ENCODE peak calls at places on chromosomes 16 and 17, in seven cellular contexts. One of them, this sample, is unnamed.

GRCh38 chr17:68562736-68563135 is 38.4 kb downstream of the FAM20A start:
- DNase-seq in AG04450: no peak
- DNase-seq in esophagus muscularis mucosa: no peak
- DNase-seq in choroid plexus epithelial cell: no peak
- DNase-seq in pancreas: no peak
- DNase-seq in CD14-positive monocyte: no peak
- DNase-seq in stomach: no peak
- DNase-seq in this sample: no peak

GRCh38 chr17:67143318-67143717 is 99.0 kb downstream of the CACNG1 start:
- DNase-seq in AG04450: no peak
- DNase-seq in esophagus muscularis mucosa: no peak
- DNase-seq in choroid plexus epithelial cell: no peak
- DNase-seq in pancreas: no peak
- DNase-seq in CD14-positive monocyte: no peak
- DNase-seq in stomach: no peak
- DNase-seq in this sample: no peak

GRCh38 chr17:78416791-78417530 is 38.5 kb downstream of the PGS1 start:
- DNase-seq in AG04450: no peak
- DNase-seq in esophagus muscularis mucosa: no peak
- DNase-seq in choroid plexus epithelial cell: peak
- DNase-seq in pancreas: no peak
- DNase-seq in CD14-positive monocyte: peak
- DNase-seq in stomach: no peak
- DNase-seq in this sample: no peak

GRCh38 chr17:61997649-61998048 is 67.4 kb downstream of the MED13 start:
- DNase-seq in AG04450: no peak
- DNase-seq in esophagus muscularis mucosa: no peak
- DNase-seq in choroid plexus epithelial cell: peak
- DNase-seq in pancreas: no peak
- DNase-seq in CD14-positive monocyte: no peak
- DNase-seq in stomach: no peak
- DNase-seq in this sample: peak

GRCh38 chr16:29784901-29785500 is 5.5 kb upstream of the KIF22 start:
- DNase-seq in AG04450: no peak
- DNase-seq in esophagus muscularis mucosa: no peak
- DNase-seq in choroid plexus epithelial cell: peak
- DNase-seq in pancreas: peak
- DNase-seq in CD14-positive monocyte: peak
- DNase-seq in stomach: peak
- DNase-seq in this sample: no peak

GRCh38 chr17:74757502-74757901 is 9.1 kb downstream of the NHERF1 start:
- DNase-seq in AG04450: no peak
- DNase-seq in esophagus muscularis mucosa: no peak
- DNase-seq in choroid plexus epithelial cell: no peak
- DNase-seq in pancreas: peak
- DNase-seq in CD14-positive monocyte: no peak
- DNase-seq in stomach: peak
- DNase-seq in this sample: peak

GRCh38 chr17:79132271-79133064 is 57.8 kb downstream of the ENGASE start:
- DNase-seq in AG04450: no peak
- DNase-seq in esophagus muscularis mucosa: no peak
- DNase-seq in choroid plexus epithelial cell: no peak
- DNase-seq in pancreas: no peak
- DNase-seq in CD14-positive monocyte: no peak
- DNase-seq in stomach: no peak
- DNase-seq in this sample: no peak

GRCh38 chr16:69298261-69298660 is 12.9 kb upstream of the VPS4A start:
- DNase-seq in AG04450: no peak
- DNase-seq in esophagus muscularis mucosa: no peak
- DNase-seq in choroid plexus epithelial cell: no peak
- DNase-seq in pancreas: no peak
- DNase-seq in CD14-positive monocyte: no peak
- DNase-seq in stomach: no peak
- DNase-seq in this sample: no peak

GRCh38 chr17:4833941-4834501 is 881 bp downstream of the MINK1 start:
- DNase-seq in AG04450: peak
- DNase-seq in esophagus muscularis mucosa: no peak
- DNase-seq in choroid plexus epithelial cell: peak
- DNase-seq in pancreas: no peak
- DNase-seq in CD14-positive monocyte: no peak
- DNase-seq in stomach: no peak
- DNase-seq in this sample: peak

GRCh38 chr17:44960654-44961053 is 7.4 kb downstream of the C1QL1 start:
- DNase-seq in AG04450: no peak
- DNase-seq in esophagus muscularis mucosa: no peak
- DNase-seq in choroid plexus epithelial cell: no peak
- DNase-seq in pancreas: no peak
- DNase-seq in CD14-positive monocyte: no peak
- DNase-seq in stomach: no peak
- DNase-seq in this sample: peak

GRCh38 chr17:72554508-72554907 is 433.7 kb downstream of the SOX9 start:
- DNase-seq in AG04450: no peak
- DNase-seq in esophagus muscularis mucosa: no peak
- DNase-seq in choroid plexus epithelial cell: no peak
- DNase-seq in pancreas: no peak
- DNase-seq in CD14-positive monocyte: peak
- DNase-seq in stomach: no peak
- DNase-seq in this sample: no peak

GRCh38 chr16:81198635-81199034 is 39.9 kb upstream of the BCO1 start:
- DNase-seq in AG04450: no peak
- DNase-seq in esophagus muscularis mucosa: no peak
- DNase-seq in choroid plexus epithelial cell: peak
- DNase-seq in pancreas: no peak
- DNase-seq in CD14-positive monocyte: no peak
- DNase-seq in stomach: no peak
- DNase-seq in this sample: no peak
- TF ChIP-seq CTCF in AG04450: peak
- TF ChIP-seq CTCF in esophagus muscularis mucosa: no peak
- TF ChIP-seq CTCF in choroid plexus epithelial cell: peak
- TF ChIP-seq CTCF in pancreas: no peak
- TF ChIP-seq CTCF in CD14-positive monocyte: no peak
- TF ChIP-seq CTCF in stomach: no peak
- TF ChIP-seq CTCF in this sample: peak

GRCh38 chr16:88433632-88434352 is 19.3 kb upstream of the ZFPM1 start:
- DNase-seq in AG04450: no peak
- DNase-seq in esophagus muscularis mucosa: no peak
- DNase-seq in choroid plexus epithelial cell: no peak
- DNase-seq in pancreas: no peak
- DNase-seq in CD14-positive monocyte: no peak
- DNase-seq in stomach: no peak
- DNase-seq in this sample: no peak

GRCh38 chr16:88432753-88433152 is 20.3 kb upstream of the ZFPM1 start:
- DNase-seq in AG04450: no peak
- DNase-seq in esophagus muscularis mucosa: no peak
- DNase-seq in choroid plexus epithelial cell: no peak
- DNase-seq in pancreas: no peak
- DNase-seq in CD14-positive monocyte: no peak
- DNase-seq in stomach: no peak
- DNase-seq in this sample: no peak

GRCh38 chr16:88430524-88431446 is 22.3 kb upstream of the ZFPM1 start:
- DNase-seq in AG04450: no peak
- DNase-seq in esophagus muscularis mucosa: no peak
- DNase-seq in choroid plexus epithelial cell: peak
- DNase-seq in pancreas: no peak
- DNase-seq in CD14-positive monocyte: peak
- DNase-seq in stomach: no peak
- DNase-seq in this sample: no peak

GRCh38 chr16:88431651-88432050 is 21.4 kb upstream of the ZFPM1 start:
- DNase-seq in AG04450: no peak
- DNase-seq in esophagus muscularis mucosa: no peak
- DNase-seq in choroid plexus epithelial cell: no peak
- DNase-seq in pancreas: no peak
- DNase-seq in CD14-positive monocyte: no peak
- DNase-seq in stomach: no peak
- DNase-seq in this sample: no peak

GRCh38 chr16:88432174-88432573 is 20.9 kb upstream of the ZFPM1 start:
- DNase-seq in AG04450: no peak
- DNase-seq in esophagus muscularis mucosa: no peak
- DNase-seq in choroid plexus epithelial cell: no peak
- DNase-seq in pancreas: no peak
- DNase-seq in CD14-positive monocyte: no peak
- DNase-seq in stomach: no peak
- DNase-seq in this sample: no peak
- TF ChIP-seq CTCF in AG04450: no peak
- TF ChIP-seq CTCF in esophagus muscularis mucosa: no peak
- TF ChIP-seq CTCF in choroid plexus epithelial cell: no peak
- TF ChIP-seq CTCF in pancreas: no peak
- TF ChIP-seq CTCF in CD14-positive monocyte: no peak
- TF ChIP-seq CTCF in stomach: no peak
- TF ChIP-seq CTCF in this sample: no peak

DNA sequence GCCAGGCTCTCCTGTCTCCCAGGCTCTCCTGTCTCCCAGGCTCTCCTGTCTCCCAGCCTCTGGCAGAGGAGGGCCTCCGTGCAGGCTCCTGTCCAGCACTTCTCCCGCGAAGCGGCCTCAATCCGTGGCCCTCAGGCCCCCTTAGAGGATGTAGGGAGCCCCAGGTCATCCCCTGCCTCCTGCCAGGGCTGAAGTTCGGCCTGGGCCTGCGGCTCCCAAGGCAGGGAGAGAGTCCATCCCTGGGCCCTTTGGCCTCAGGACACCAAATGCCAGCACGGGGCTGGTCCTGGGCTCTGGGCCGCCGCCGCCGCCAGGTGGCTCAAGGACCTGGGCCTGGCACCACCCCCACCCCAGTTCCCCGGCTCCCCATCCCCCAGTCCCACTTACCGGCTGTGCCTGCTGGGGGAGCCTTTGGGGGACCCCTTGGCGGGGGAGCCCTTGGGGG is 370 bp downstream of the EVPL start:
- DNase-seq in AG04450: no peak
- DNase-seq in esophagus muscularis mucosa: no peak
- DNase-seq in choroid plexus epithelial cell: no peak
- DNase-seq in pancreas: no peak
- DNase-seq in CD14-positive monocyte: no peak
- DNase-seq in stomach: no peak
- DNase-seq in this sample: peak
- TF ChIP-seq CTCF in AG04450: no peak
- TF ChIP-seq CTCF in esophagus muscularis mucosa: no peak
- TF ChIP-seq CTCF in choroid plexus epithelial cell: no peak
- TF ChIP-seq CTCF in pancreas: no peak
- TF ChIP-seq CTCF in CD14-positive monocyte: no peak
- TF ChIP-seq CTCF in stomach: no peak
- TF ChIP-seq CTCF in this sample: peak

DNA sequence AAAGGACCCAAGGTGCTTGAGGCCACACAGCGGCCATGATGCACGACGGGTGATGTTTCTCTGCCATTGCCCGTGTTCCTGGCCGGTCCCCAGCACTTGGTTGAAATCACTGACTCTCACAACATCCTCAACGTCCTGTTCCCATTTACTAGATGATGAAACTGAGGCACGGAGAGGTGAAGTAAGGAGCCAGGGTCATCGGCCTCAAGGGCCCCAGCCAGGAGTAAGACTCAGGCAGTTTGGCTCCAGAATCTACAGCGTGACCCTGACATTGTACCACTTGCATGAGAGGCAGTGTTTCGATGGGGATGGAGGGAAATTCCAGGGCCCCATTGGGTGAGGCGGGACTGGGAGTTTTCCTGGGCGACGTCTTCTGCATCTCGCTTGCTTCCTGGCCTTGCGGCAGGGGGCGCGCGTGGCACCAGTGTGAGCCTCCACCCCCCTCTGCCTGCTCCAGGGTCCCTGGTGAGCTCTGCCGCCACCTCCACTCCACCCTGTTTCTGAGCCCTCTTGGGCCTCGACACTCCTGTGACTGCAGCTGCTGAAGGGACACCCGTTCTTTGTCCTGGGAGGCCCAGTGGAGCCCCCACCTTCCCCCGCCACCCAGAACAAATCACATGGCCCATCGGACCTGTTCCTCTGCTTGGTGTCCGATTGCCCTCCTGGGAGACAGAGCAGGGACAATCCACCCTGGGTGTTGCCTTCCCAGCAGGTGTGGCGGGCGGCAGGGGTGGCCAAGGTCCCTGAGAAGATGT is 133.0 kb upstream of the GSE1 start:
- DNase-seq in AG04450: no peak
- DNase-seq in esophagus muscularis mucosa: no peak
- DNase-seq in choroid plexus epithelial cell: no peak
- DNase-seq in pancreas: no peak
- DNase-seq in CD14-positive monocyte: no peak
- DNase-seq in stomach: peak
- DNase-seq in this sample: no peak
- TF ChIP-seq CTCF in AG04450: peak
- TF ChIP-seq CTCF in esophagus muscularis mucosa: peak
- TF ChIP-seq CTCF in choroid plexus epithelial cell: peak
- TF ChIP-seq CTCF in pancreas: peak
- TF ChIP-seq CTCF in CD14-positive monocyte: peak
- TF ChIP-seq CTCF in stomach: peak
- TF ChIP-seq CTCF in this sample: no peak

GRCh38 chr16:31538199-31538598 is 10.5 kb downstream of the AHSP start:
- DNase-seq in AG04450: no peak
- DNase-seq in esophagus muscularis mucosa: no peak
- DNase-seq in choroid plexus epithelial cell: no peak
- DNase-seq in pancreas: no peak
- DNase-seq in CD14-positive monocyte: no peak
- DNase-seq in stomach: no peak
- DNase-seq in this sample: no peak
- TF ChIP-seq CTCF in AG04450: no peak
- TF ChIP-seq CTCF in esophagus muscularis mucosa: no peak
- TF ChIP-seq CTCF in choroid plexus epithelial cell: no peak
- TF ChIP-seq CTCF in pancreas: no peak
- TF ChIP-seq CTCF in CD14-positive monocyte: no peak
- TF ChIP-seq CTCF in stomach: no peak
- TF ChIP-seq CTCF in this sample: no peak

This sample was measured in MCF 10A.